ENCODE peak calls at places on chromosomes 16 and 17, in eight cellular contexts. F, T, C, X, V, R, U and G are unnamed samples.
A peak's percentile ranks its signal among the peaks of the same experiment; 100 is the strongest.

GRCh38 chr16:89918453-89919347 is at the start of gene MC1R:
- DNase-seq in F (no peak), T (peak; percentile 57), C (no peak), X (peak; percentile 95), V (peak; percentile 70), R (peak; percentile 10), U (no peak), G (no peak)

GRCh38 chr17:80679816-80680215 is 135.2 kb downstream of the RPTOR start:
- DNase-seq in F (no peak), T (peak; percentile 3), C (no peak), X (no peak), V (no peak), R (no peak), U (no peak), G (no peak)

GRCh38 chr16:57147381-57148191 is 38.3 kb downstream of the PSME3IP1 start:
- DNase-seq in F (no peak), T (peak; percentile 68), C (peak; percentile 38), X (no peak), V (peak; percentile 27), R (no peak), U (no peak), G (peak; percentile 43)

GRCh38 chr17:4666296-4666695 is 24.8 kb upstream of the ALOX15 start:
- DNase-seq in F (no peak), T (peak; percentile 25), C (no peak), X (no peak), V (no peak), R (no peak), U (no peak), G (no peak)

GRCh38 chr17:78291944-78292910 is 60.8 kb downstream of the TMEM235 start:
- DNase-seq in F (no peak), T (no peak), C (no peak), X (no peak), V (no peak), R (no peak), U (no peak), G (no peak)

GRCh38 chr16:12067714-12068401 is 91.3 kb downstream of the SNX29 start:
- DNase-seq in F (peak; percentile 62), T (peak; percentile 79), C (no peak), X (peak; percentile 64), V (peak; percentile 44), R (peak; percentile 71), U (no peak), G (peak; percentile 66)

GRCh38 chr17:27232328-27232727 is 61.6 kb upstream of the WSB1 start:
- DNase-seq in F (no peak), T (no peak), C (no peak), X (no peak), V (no peak), R (no peak), U (no peak), G (no peak)

GRCh38 chr16:50386139-50386538 is 17.4 kb upstream of the BRD7 start:
- DNase-seq in F (no peak), T (peak; percentile 44), C (no peak), X (no peak), V (no peak), R (no peak), U (no peak), G (no peak)

GRCh38 chr17:68455756-68456528 is 1.4 kb downstream of the WIPI1 start:
- DNase-seq in F (no peak), T (peak; percentile 87), C (no peak), X (no peak), V (no peak), R (peak; percentile 59), U (no peak), G (no peak)

GRCh38 chr16:67517661-67518423 is 10.8 kb upstream of the RIPOR1 start:
- DNase-seq in F (no peak), T (no peak), C (no peak), X (no peak), V (no peak), R (no peak), U (no peak), G (no peak)

GRCh38 chr16:50152386-50152806 is 710 bp upstream of the TENT4B start:
- DNase-seq in F (peak; percentile 77), T (peak; percentile 45), C (no peak), X (no peak), V (no peak), R (no peak), U (no peak), G (no peak)

GRCh38 chr17:76492250-76492988 is 8.8 kb downstream of the RHBDF2 start:
- DNase-seq in F (no peak), T (no peak), C (no peak), X (no peak), V (no peak), R (no peak), U (no peak), G (no peak)

GRCh38 chr17:76524598-76525512 is 12.7 kb downstream of the CYGB start:
- DNase-seq in F (no peak), T (peak; percentile 43), C (peak; percentile 64), X (no peak), V (no peak), R (no peak), U (no peak), G (no peak)

GRCh38 chr17:67990909-67991308 is 5.4 kb downstream of the C17orf58 start:
- DNase-seq in F (no peak), T (no peak), C (no peak), X (no peak), V (no peak), R (peak; percentile 29), U (no peak), G (no peak)

GRCh38 chr16:57497121-57497520 is 10.8 kb upstream of the DOK4 start:
- DNase-seq in F (no peak), T (no peak), C (no peak), X (no peak), V (no peak), R (no peak), U (no peak), G (no peak)

GRCh38 chr16:12009462-12009861 is 32.9 kb downstream of the SNX29 start:
- DNase-seq in F (no peak), T (no peak), C (no peak), X (no peak), V (no peak), R (no peak), U (no peak), G (no peak)

GRCh38 chr16:85326113-85326793 is 214.0 kb upstream of the CIBAR2 start:
- DNase-seq in F (no peak), T (peak; percentile 46), C (no peak), X (no peak), V (no peak), R (no peak), U (no peak), G (no peak)

GRCh38 chr17:77307479-77308198 is 166.9 kb downstream of the SEC14L1 start:
- DNase-seq in F (no peak), T (no peak), C (no peak), X (no peak), V (no peak), R (no peak), U (no peak), G (no peak)

GRCh38 chr16:85387171-85387507 is 226.0 kb upstream of the GSE1 start:
- DNase-seq in F (no peak), T (no peak), C (no peak), X (no peak), V (no peak), R (no peak), U (no peak), G (no peak)

GRCh38 chr17:56978441-56979090 is 635 bp downstream of the SCPEP1 start:
- DNase-seq in F (no peak), T (peak; percentile 26), C (no peak), X (no peak), V (no peak), R (no peak), U (peak; percentile 21), G (no peak)

GRCh38 chr17:44901323-44901965 is 2.2 kb upstream of the EFTUD2 start:
- DNase-seq in F (no peak), T (peak; percentile 86), C (no peak), X (no peak), V (no peak), R (no peak), U (no peak), G (no peak)

GRCh38 chr17:72426948-72427760 is 306.3 kb downstream of the SOX9 start:
- DNase-seq in F (no peak), T (no peak), C (no peak), X (no peak), V (no peak), R (peak; percentile 52), U (no peak), G (no peak)

GRCh38 chr17:79647456-79647915 is 36.6 kb upstream of the RBFOX3 start:
- DNase-seq in F (no peak), T (no peak), C (no peak), X (no peak), V (no peak), R (no peak), U (peak; percentile 71), G (no peak)

GRCh38 chr16:66408181-66409048 is 18.7 kb upstream of the BEAN1 start:
- DNase-seq in F (peak; percentile 55), T (peak; percentile 60), C (no peak), X (no peak), V (peak; percentile 49), R (no peak), U (peak; percentile 54), G (no peak)

GRCh38 chr17:76054112-76054476 is 18.2 kb downstream of the SRP68 start:
- DNase-seq in F (no peak), T (peak; percentile 30), C (no peak), X (no peak), V (no peak), R (no peak), U (no peak), G (no peak)

GRCh38 chr16:66155933-66156332 is 210.6 kb upstream of the CDH5 start:
- DNase-seq in F (no peak), T (no peak), C (no peak), X (no peak), V (no peak), R (no peak), U (no peak), G (no peak)

GRCh38 chr16:87971933-87972332 is 20.7 kb downstream of the BANP start:
- DNase-seq in F (no peak), T (no peak), C (no peak), X (no peak), V (no peak), R (no peak), U (no peak), G (no peak)

GRCh38 chr17:63442549-63443035 is 3.5 kb downstream of the CYB561 start:
- DNase-seq in F (no peak), T (peak; percentile 26), C (no peak), X (no peak), V (no peak), R (no peak), U (no peak), G (no peak)

GRCh38 chr16:58503863-58504688 is 4.1 kb downstream of the NDRG4 start:
- DNase-seq in F (no peak), T (no peak), C (no peak), X (no peak), V (no peak), R (no peak), U (no peak), G (no peak)

GRCh38 chr17:63358111-63358839 is 87.8 kb downstream of the CYB561 start:
- DNase-seq in F (no peak), T (peak; percentile 93), C (no peak), X (no peak), V (no peak), R (no peak), U (no peak), G (no peak)

GRCh38 chr16:14088155-14088753 is 17.1 kb downstream of the MRTFB start:
- DNase-seq in F (no peak), T (no peak), C (no peak), X (no peak), V (no peak), R (no peak), U (no peak), G (no peak)

GRCh38 chr17:71765437-71765836 is 355.4 kb upstream of the SOX9 start:
- DNase-seq in F (no peak), T (peak; percentile 4), C (no peak), X (no peak), V (no peak), R (no peak), U (no peak), G (no peak)

GRCh38 chr16:13168091-13168572 is 266.7 kb downstream of the SHISA9 start:
- DNase-seq in F (no peak), T (no peak), C (no peak), X (no peak), V (no peak), R (no peak), U (no peak), G (no peak)

GRCh38 chr16:50037791-50038190 is 12.8 kb downstream of the CNEP1R1 start:
- DNase-seq in F (no peak), T (peak; percentile 3), C (no peak), X (no peak), V (no peak), R (no peak), U (no peak), G (no peak)